ENCODE peak calls at places on chromosomes 1 and 21, in five cellular contexts. M is breast epithelium, A is A549, B is NB4, G is H54. N is an unnamed sample.

GRCh38 chr1:229431270-229432115 is 2.4 kb downstream of the ACTA1 start:
- DNase-seq in M (no peak), A (no peak), B (peak; percentile 17), G (no peak), N (no peak)

GRCh38 chr1:30675761-30676160 is 47.6 kb downstream of the MATN1 start:
- DNase-seq in M (no peak), A (no peak), B (no peak), G (no peak), N (no peak)

GRCh38 chr1:20715406-20715805 is 2.4 kb downstream of the KIF17 start:
- DNase-seq in M (no peak), A (no peak), B (no peak), G (no peak), N (no peak)

GRCh38 chr1:40438391-40439015 is 11.8 kb upstream of the ZFP69B start:
- DNase-seq in M (no peak), A (peak; percentile 18), B (peak; percentile 48), G (peak; percentile 58), N (no peak)

GRCh38 chr1:205920159-205920558 is 23.1 kb downstream of the SLC26A9 start:
- DNase-seq in M (no peak), A (no peak), B (peak; percentile 31), G (no peak), N (peak; percentile 81)

GRCh38 chr1:248596615-248597014 is 885 bp downstream of the OR2T10 start:
- DNase-seq in M (no peak), A (no peak), B (peak; percentile 81), G (no peak), N (no peak)

GRCh38 chr1:178798232-178798861 is 72.5 kb downstream of the ANGPTL1 start:
- DNase-seq in M (no peak), A (no peak), B (no peak), G (no peak), N (no peak)

GRCh38 chr21:39483917-39484316 is 32.1 kb downstream of the SH3BGR start:
- DNase-seq in M (no peak), A (no peak), B (no peak), G (no peak), N (no peak)

GRCh38 chr1:198498881-198499280 is 41.6 kb downstream of the ATP6V1G3 start:
- DNase-seq in M (no peak), A (no peak), B (no peak), G (no peak), N (no peak)

GRCh38 chr1:82560566-82560965 is 759.8 kb downstream of the ADGRL2 start:
- DNase-seq in M (no peak), A (no peak), B (no peak), G (no peak), N (no peak)

GRCh38 chr21:44568667-44569556 is 4.6 kb upstream of the KRTAP10-4 start:
- DNase-seq in M (no peak), A (no peak), B (no peak), G (no peak), N (no peak)

DNA sequence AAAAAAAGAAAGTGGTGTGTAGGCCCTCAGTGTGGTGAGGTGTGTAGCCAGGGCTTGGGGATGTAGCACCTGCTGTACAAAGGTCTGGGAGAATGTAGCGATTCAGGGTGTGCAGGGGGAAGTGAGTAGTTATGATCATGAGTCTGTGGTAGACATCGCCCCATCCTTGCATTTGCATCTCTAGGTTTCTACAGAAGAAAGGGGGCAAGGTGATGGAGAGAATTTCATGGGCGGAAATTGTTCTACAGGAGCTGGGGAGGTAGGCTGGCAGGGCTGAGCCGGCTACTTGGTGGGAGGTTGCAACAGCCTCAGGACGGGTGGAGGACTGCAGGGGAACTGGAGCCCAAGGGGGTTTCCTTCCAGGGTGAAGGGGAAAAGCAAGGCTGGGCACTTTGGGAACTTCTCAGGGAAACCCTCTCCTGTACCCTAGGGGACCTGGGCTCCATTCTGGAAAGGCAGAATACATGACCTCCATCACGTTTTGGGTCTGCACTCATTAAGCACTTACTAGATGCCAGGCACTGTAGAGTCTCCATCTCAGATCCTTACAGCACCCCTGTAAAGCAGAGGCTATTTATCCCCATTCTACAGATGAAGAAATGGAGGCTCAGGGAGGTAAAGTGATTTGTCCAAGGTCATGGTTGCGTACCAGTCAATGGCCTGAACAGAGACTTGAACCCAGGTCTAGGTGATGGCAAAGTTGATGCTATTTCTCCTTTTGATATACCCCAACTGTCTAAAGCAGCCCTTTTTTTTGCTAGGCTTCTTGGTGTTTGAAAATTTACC is 14.5 kb upstream of the TNFRSF1B start:
- DNase-seq in M (no peak), A (no peak), B (no peak), G (no peak), N (no peak)
- TF ChIP-seq POLR2A in M (no peak), A (no peak), B (no peak), G (no peak), N (no peak)

GRCh38 chr1:28646040-28646439 is 2.4 kb upstream of the RNU11 start:
- DNase-seq in M (no peak), A (no peak), B (no peak), G (no peak), N (no peak)
- TF ChIP-seq POLR2A in M (no peak), A (no peak), B (no peak), G (no peak), N (no peak)

GRCh38 chr1:23481904-23482303 is 2.1 kb downstream of the ASAP3 start:
- DNase-seq in M (no peak), A (no peak), B (no peak), G (no peak), N (no peak)

GRCh38 chr1:23480187-23481025 is 3.6 kb downstream of the ASAP3 start:
- DNase-seq in M (no peak), A (no peak), B (no peak), G (no peak), N (no peak)

GRCh38 chr1:23477359-23478144 is 6.4 kb downstream of the ASAP3 start:
- DNase-seq in M (peak; percentile 46), A (no peak), B (no peak), G (no peak), N (no peak)

GRCh38 chr1:23481026-23481597 is 2.9 kb downstream of the ASAP3 start:
- DNase-seq in M (no peak), A (no peak), B (no peak), G (no peak), N (no peak)

DNA sequence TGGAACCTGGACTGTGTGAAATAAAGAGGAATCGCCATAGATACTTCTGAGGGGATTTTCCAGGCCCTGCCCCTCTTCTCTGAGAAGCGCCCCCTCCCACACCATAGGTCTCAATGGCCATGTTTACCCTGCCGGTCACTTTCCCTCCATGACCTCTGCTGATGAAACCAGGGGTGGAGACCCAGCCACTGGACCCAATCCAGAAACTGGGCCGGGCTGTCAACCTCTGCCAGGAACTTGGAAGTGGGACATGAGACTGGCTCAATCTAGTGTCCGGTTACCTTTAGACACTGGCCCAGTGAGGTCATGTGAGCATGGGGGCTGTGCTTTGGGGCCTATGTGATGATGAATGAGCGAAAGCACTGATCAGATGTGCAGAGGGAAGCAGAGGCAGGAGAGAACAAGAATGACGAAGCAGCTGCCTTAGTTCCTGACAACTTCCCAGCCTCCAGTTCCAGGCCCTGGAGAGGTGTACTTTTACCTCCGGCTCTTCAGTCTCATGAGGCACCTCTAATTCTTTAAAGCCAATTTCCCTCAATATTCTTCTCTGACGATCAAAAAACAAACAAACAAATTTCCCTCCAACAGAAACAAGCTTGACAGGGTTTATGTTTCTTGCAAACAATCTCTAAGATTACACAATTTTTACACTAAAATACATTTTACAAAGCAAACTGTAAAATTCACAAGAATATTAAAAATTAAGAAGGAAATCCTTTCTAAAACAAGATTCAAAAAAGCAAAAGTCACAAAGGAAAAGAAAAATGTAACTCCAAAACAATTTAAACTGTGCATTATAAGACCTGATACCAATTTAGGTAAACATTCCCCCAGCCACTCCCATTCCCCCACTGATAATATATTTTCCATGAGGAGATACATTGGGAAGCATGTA is 4.8 kb downstream of the ASAP3 start:
- DNase-seq in M (peak; percentile 66), A (no peak), B (no peak), G (peak; percentile 36), N (peak; percentile 90)
- TF ChIP-seq POLR2A in M (no peak), A (no peak), B (no peak), G (no peak), N (peak; percentile 49)

GRCh38 chr1:220879509-220880366 is 495 bp downstream of the HLX start:
- DNase-seq in M (no peak), A (peak; percentile 67), B (no peak), G (peak; percentile 68), N (peak; percentile 53)
- TF ChIP-seq POLR2A in M (no peak), A (no peak), B (no peak), G (peak; percentile 26), N (no peak)

GRCh38 chr1:181097242-181097641 is 8.7 kb downstream of the IER5 start:
- DNase-seq in M (no peak), A (no peak), B (no peak), G (no peak), N (no peak)

GRCh38 chr1:181094813-181095212 is 6.3 kb downstream of the IER5 start:
- DNase-seq in M (no peak), A (no peak), B (no peak), G (no peak), N (no peak)

GRCh38 chr1:181094402-181094801 is 5.9 kb downstream of the IER5 start:
- DNase-seq in M (no peak), A (no peak), B (no peak), G (no peak), N (no peak)

GRCh38 chr1:181095763-181096184 is 7.3 kb downstream of the IER5 start:
- DNase-seq in M (no peak), A (no peak), B (no peak), G (no peak), N (no peak)

GRCh38 chr1:181095260-181095659 is 6.8 kb downstream of the IER5 start:
- DNase-seq in M (no peak), A (no peak), B (no peak), G (no peak), N (no peak)
- TF ChIP-seq POLR2A in M (no peak), A (no peak), B (no peak), G (no peak), N (no peak)

DNA sequence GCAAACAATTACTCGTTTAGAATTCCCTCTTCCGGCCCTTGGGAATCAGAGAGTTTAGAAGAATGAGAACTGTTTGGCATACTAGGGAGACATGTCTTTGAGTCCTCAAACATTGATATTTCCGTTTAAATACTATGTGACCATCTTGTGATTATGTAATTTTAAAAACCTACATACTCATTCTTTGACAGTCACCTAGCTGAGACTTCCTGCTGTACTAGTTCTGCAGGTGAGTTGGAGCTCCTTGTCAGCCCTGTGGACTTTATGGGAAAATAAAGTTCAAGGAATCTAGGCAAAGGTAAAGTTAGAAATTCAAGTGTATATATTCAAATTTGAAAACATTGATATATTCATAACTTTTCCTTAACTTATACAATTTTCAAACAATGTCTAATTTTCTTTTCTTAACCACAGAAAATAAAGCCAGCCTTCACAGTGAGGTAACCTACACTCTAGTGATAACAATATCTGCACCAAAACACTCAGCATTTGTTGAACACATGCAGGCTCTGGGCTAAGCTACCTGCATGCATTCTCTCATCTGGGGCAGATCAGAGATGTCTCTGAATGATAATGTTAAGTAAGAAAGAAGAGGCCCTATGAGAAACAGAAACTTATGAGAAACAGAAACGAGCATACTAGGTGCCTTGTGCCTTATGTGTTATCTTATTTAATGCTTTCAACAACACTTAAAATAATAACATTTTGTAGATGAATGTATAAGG is 67.0 kb upstream of the BACE2 start:
- DNase-seq in M (no peak), A (no peak), B (no peak), G (no peak), N (no peak)
- TF ChIP-seq POLR2A in M (no peak), A (no peak), B (no peak), G (no peak), N (no peak)

N was measured in heart left ventricle.